ENCODE peak calls at places on chromosomes 2 and 18, in ten cellular contexts. I is A549, D is H9, N is HCT116, Q is uterus, W is cardiac fibroblast, A is choroid plexus epithelial cell, M is Calu3, S is HL-60, J is brain microvascular endothelial cell. V is an unnamed sample.

GRCh38 chr2:69514406-69514805 is 77.2 kb upstream of the NFU1 start:
- DNase-seq in I (no peak), D (peak; percentile 60), N (no peak), Q (no peak), W (peak; percentile 83), A (peak; percentile 93), M (no peak), S (no peak), J (peak; percentile 87), V (peak; percentile 11)

GRCh38 chr2:219252900-219253752 is at the start of gene TUBA4B:
- DNase-seq in I (peak; percentile 6), D (peak; percentile 81), N (no peak), Q (no peak), W (peak; percentile 26), A (no peak), M (peak; percentile 36), S (peak; percentile 74), J (peak; percentile 20), V (no peak)

GRCh38 chr2:217837001-217837491 is 165.7 kb downstream of the TNS1 start:
- DNase-seq in I (no peak), D (peak; percentile 75), N (peak; percentile 42), Q (peak; percentile 64), W (peak; percentile 87), A (no peak), M (no peak), S (no peak), J (no peak), V (peak; percentile 52)

GRCh38 chr2:237742191-237742590 is 56.4 kb upstream of the RBM44 start:
- DNase-seq in I (no peak), D (no peak), N (no peak), Q (no peak), W (no peak), A (no peak), M (no peak), S (no peak), J (no peak), V (no peak)

GRCh38 chr2:23386422-23387220 is 1.6 kb downstream of the KLHL29 start:
- DNase-seq in I (peak; percentile 35), D (no peak), N (no peak), Q (peak; percentile 44), W (peak; percentile 26), A (peak; percentile 25), M (peak; percentile 24), S (no peak), J (no peak), V (no peak)

GRCh38 chr2:46737577-46737976 is 178.0 kb downstream of the MCFD2 start:
- DNase-seq in I (peak; percentile 28), D (no peak), N (peak; percentile 61), Q (no peak), W (peak; percentile 55), A (peak; percentile 58), M (peak; percentile 2), S (no peak), J (no peak), V (no peak)

GRCh38 chr18:77059294-77059916 is 73.2 kb downstream of the MBP start:
- DNase-seq in I (peak; percentile 44), D (peak; percentile 56), N (peak; percentile 67), Q (no peak), W (peak; percentile 87), A (peak; percentile 92), M (peak; percentile 82), S (peak; percentile 86), J (peak; percentile 91), V (no peak)

GRCh38 chr2:153834662-153835061 is 37.1 kb upstream of the GALNT13 start:
- DNase-seq in I (no peak), D (no peak), N (no peak), Q (no peak), W (no peak), A (no peak), M (no peak), S (no peak), J (no peak), V (no peak)

GRCh38 chr2:221289389-221289788 is 282.7 kb downstream of the EPHA4 start:
- DNase-seq in I (no peak), D (no peak), N (no peak), Q (no peak), W (no peak), A (no peak), M (no peak), S (no peak), J (no peak), V (no peak)

GRCh38 chr18:11976882-11977281 is 4.4 kb upstream of the IMPA2 start:
- DNase-seq in I (no peak), D (no peak), N (no peak), Q (no peak), W (peak; percentile 73), A (peak; percentile 44), M (no peak), S (no peak), J (peak; percentile 37), V (no peak)

DNA sequence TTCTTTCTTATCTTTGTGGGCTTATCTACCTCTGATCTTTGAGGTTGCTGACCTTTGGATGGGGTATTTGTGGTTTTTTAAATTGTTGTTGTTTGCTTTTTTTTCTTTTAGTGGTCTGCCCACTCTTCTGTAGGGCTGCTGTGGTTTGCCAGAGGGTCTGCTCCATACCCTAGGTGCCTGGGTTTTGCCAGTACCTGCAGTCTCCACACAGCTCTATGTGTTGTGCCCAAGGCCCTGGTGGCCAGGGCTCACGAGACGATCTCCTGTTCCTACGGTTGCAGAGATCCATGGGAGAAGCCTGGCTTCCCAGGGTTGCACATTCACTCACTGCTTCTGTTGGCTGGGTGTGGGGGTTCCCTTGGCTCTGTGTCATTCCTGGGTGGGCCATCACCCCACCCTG is 87.1 kb downstream of the PARD3B start:
- DNase-seq in I (no peak), D (no peak), N (no peak), Q (no peak), W (no peak), A (no peak), M (no peak), S (no peak), J (no peak), V (no peak)
- TF ChIP-seq CTCF in I (no peak), D (no peak), N (no peak), Q (no peak), W (no peak), A (no peak), M (no peak), S (no peak), J (no peak), V (no peak)

GRCh38 chr2:169461143-169461542 is 18.2 kb upstream of the BBS5 start:
- DNase-seq in I (no peak), D (no peak), N (no peak), Q (no peak), W (no peak), A (no peak), M (no peak), S (no peak), J (no peak), V (no peak)
- TF ChIP-seq CTCF in I (no peak), D (no peak), N (no peak), Q (no peak), W (no peak), A (no peak), M (no peak), S (no peak), J (no peak), V (no peak)

GRCh38 chr2:197556456-197556855 is 40.6 kb downstream of the MOB4 start:
- DNase-seq in I (no peak), D (no peak), N (no peak), Q (no peak), W (peak; percentile 56), A (peak; percentile 40), M (no peak), S (peak; percentile 61), J (no peak), V (no peak)

GRCh38 chr2:197558393-197558792 is 42.5 kb downstream of the MOB4 start:
- DNase-seq in I (no peak), D (no peak), N (no peak), Q (no peak), W (no peak), A (no peak), M (no peak), S (no peak), J (no peak), V (no peak)

GRCh38 chr2:197560146-197560665 is 44.3 kb downstream of the MOB4 start:
- DNase-seq in I (no peak), D (no peak), N (no peak), Q (no peak), W (no peak), A (no peak), M (no peak), S (no peak), J (no peak), V (no peak)

GRCh38 chr2:197555467-197555866 is 39.6 kb downstream of the MOB4 start:
- DNase-seq in I (no peak), D (no peak), N (no peak), Q (no peak), W (no peak), A (no peak), M (no peak), S (no peak), J (no peak), V (no peak)

GRCh38 chr2:197559656-197560055 is 43.8 kb downstream of the MOB4 start:
- DNase-seq in I (no peak), D (no peak), N (no peak), Q (no peak), W (no peak), A (no peak), M (no peak), S (no peak), J (no peak), V (no peak)
- TF ChIP-seq CTCF in I (no peak), D (no peak), N (no peak), Q (no peak), W (no peak), A (no peak), M (no peak), S (no peak), J (no peak), V (no peak)

DNA sequence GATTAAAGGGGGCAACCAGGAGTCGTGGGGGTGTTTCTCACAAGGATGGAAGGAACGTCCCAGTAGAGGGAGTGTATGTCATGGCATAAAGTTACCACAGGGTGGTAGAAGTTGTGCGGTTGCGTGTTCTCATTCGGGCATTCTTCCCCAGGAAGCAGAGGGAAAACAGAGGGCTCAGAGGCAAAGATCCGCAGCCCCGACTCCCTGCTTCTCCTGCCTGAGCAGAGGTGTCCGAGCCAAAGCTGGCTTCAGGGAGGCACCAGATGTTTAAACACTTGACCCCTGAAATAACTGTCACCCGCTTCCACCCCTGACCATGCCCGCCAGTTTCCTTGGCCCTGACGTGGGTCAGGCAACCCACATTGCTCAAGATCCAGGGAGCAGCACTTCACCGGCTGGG is 83.7 kb downstream of the EN1 start:
- DNase-seq in I (peak; percentile 17), D (peak; percentile 73), N (no peak), Q (no peak), W (peak; percentile 20), A (no peak), M (no peak), S (no peak), J (peak; percentile 11), V (no peak)
- TF ChIP-seq CTCF in I (no peak), D (peak; percentile 75), N (peak; percentile 43), Q (no peak), W (peak; percentile 35), A (peak; percentile 39), M (no peak), S (no peak), J (peak; percentile 50), V (peak; percentile 29)